ENCODE peak calls at places on chromosome 2, in ten cellular contexts. A, K, I, J, U, B, N, E, L and C are unnamed samples.

GRCh38 chr2:227853765-227854271 is 17.6 kb upstream of the DAW1 start:
- DNase-seq in A (no peak), K (no peak), I (no peak), J (no peak), U (no peak), B (no peak), N (no peak), E (no peak), L (no peak), C (no peak)

GRCh38 chr2:135913726-135914365 is 37.6 kb upstream of the MCM6 start:
- DNase-seq in A (peak; percentile 63), K (no peak), I (peak; percentile 73), J (peak; percentile 45), U (no peak), B (no peak), N (no peak), E (peak; percentile 66), L (no peak), C (peak; percentile 55)

GRCh38 chr2:85712849-85713612 is 18.9 kb downstream of the GNLY start:
- DNase-seq in A (peak; percentile 86), K (peak; percentile 78), I (no peak), J (peak; percentile 54), U (no peak), B (no peak), N (peak; percentile 88), E (peak; percentile 68), L (no peak), C (no peak)

GRCh38 chr2:11576398-11576797 is 42.6 kb downstream of the GREB1 start:
- DNase-seq in A (no peak), K (no peak), I (no peak), J (no peak), U (no peak), B (no peak), N (no peak), E (no peak), L (no peak), C (no peak)

GRCh38 chr2:239114119-239114581 is 266.3 kb downstream of the TWIST2 start:
- DNase-seq in A (peak; percentile 34), K (peak; percentile 28), I (no peak), J (no peak), U (no peak), B (no peak), N (no peak), E (peak; percentile 28), L (no peak), C (no peak)

GRCh38 chr2:123128951-123129350 is 896.1 kb upstream of the CNTNAP5 start:
- DNase-seq in A (no peak), K (no peak), I (no peak), J (no peak), U (no peak), B (no peak), N (no peak), E (no peak), L (no peak), C (no peak)

GRCh38 chr2:204018717-204019116 is 82.2 kb downstream of the ICOS start:
- DNase-seq in A (no peak), K (no peak), I (no peak), J (no peak), U (no peak), B (no peak), N (no peak), E (no peak), L (no peak), C (no peak)

GRCh38 chr2:12507295-12507694 is 209.4 kb upstream of the TRIB2 start:
- DNase-seq in A (peak; percentile 62), K (no peak), I (no peak), J (no peak), U (peak; percentile 71), B (peak; percentile 93), N (no peak), E (no peak), L (no peak), C (no peak)

GRCh38 chr2:157107460-157107859 is 150.0 kb upstream of the GALNT5 start:
- DNase-seq in A (no peak), K (no peak), I (no peak), J (no peak), U (no peak), B (no peak), N (no peak), E (no peak), L (no peak), C (no peak)

GRCh38 chr2:44245068-44245861 is 30.0 kb upstream of the SLC3A1 start:
- DNase-seq in A (no peak), K (no peak), I (no peak), J (peak; percentile 29), U (no peak), B (no peak), N (no peak), E (peak; percentile 56), L (no peak), C (no peak)

GRCh38 chr2:17309741-17310339 is 208.4 kb downstream of the RAD51AP2 start:
- DNase-seq in A (peak; percentile 68), K (no peak), I (peak; percentile 57), J (peak; percentile 81), U (no peak), B (no peak), N (no peak), E (peak; percentile 86), L (no peak), C (peak; percentile 77)

GRCh38 chr2:102106133-102106556 is 36.4 kb upstream of the IL1R1 start:
- DNase-seq in A (peak; percentile 95), K (no peak), I (no peak), J (peak; percentile 87), U (no peak), B (no peak), N (no peak), E (no peak), L (no peak), C (no peak)

GRCh38 chr2:85996591-85996990 is 107.8 kb upstream of the ST3GAL5 start:
- DNase-seq in A (no peak), K (no peak), I (no peak), J (no peak), U (peak; percentile 46), B (no peak), N (no peak), E (no peak), L (no peak), C (peak; percentile 12)

DNA sequence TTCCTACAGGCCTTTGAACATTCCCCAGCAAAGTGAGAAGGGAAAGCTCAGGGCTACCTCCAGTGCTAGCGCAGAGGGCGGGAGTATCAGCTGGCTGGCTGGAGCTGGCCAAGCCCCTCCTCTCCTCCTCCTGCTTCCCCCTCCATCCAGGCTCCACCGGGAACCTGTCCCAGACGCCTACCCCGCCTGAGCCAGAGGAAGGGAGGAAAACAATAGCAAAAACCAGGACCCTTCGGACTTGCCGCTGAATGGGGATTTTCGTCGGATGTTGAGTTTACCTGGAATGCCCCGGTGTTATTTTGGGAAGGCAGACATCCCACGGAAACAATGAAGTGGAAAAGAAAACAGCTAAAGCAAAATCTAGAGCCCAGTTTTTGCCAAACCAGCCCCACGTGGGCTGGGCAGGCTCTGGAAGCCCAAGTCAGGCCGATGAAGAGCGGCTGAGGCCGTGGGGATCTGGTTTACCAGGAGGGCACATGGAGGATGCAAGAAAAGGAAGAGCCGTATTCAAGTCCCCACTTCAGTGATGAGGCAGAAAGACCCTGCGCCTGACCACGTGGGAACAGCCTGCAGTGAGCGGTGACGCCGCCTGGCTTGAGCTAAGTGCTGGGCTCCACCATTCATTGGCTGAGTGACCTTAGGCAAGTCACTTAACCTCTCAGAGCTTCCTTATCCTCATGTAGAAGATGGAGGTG is 100.4 kb upstream of the LCLAT1 start:
- DNase-seq in A (no peak), K (peak; percentile 54), I (no peak), J (no peak), U (no peak), B (no peak), N (peak; percentile 92), E (peak; percentile 26), L (peak; percentile 75), C (no peak)
- H3K4me3 ChIP-seq in A (peak overlapping the region; percentile 1), K (no peak overlapping the region), I (no peak overlapping the region), J (no peak overlapping the region), U (no peak overlapping the region), B (no peak overlapping the region), N (peak overlapping the region; percentile 56), E (no peak overlapping the region), L (peak overlapping the region; percentile 33), C (no peak overlapping the region)

DNA sequence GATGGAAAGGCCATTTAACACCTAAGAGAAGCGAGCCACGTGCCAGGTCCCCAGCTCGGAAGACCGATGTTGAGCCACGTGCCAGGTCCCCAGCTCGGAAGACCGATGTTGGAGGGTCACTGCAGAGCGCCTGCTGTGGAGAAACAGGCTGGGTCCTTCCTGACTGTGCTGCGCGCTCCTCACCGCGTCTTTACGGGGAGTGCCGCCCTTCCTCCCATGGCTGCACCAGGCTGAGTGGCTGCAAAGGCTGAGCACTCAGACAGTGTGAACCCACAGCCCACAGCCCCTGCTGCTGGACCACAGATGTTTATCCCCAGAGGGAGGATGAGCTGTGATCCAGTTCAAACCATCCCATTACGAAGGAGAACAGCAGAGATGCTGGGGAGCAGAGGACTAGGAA is 55.7 kb downstream of the RTP5 start:
- DNase-seq in A (no peak), K (no peak), I (no peak), J (no peak), U (no peak), B (no peak), N (no peak), E (no peak), L (peak; percentile 11), C (no peak)
- H3K4me1 ChIP-seq in A (no peaks in the 10 kb centered on the region), K (no peaks in the 10 kb centered on the region), I (no peaks in the 10 kb centered on the region), J (no peaks in the 10 kb centered on the region), U (no peaks in the 10 kb centered on the region), B (no peaks in the 10 kb centered on the region), N (no peaks in the 10 kb centered on the region), E (no peaks in the 10 kb centered on the region), L (peaks cover 7% of the 10 kb centered on the region), C (no peaks in the 10 kb centered on the region)

GRCh38 chr2:219490186-219490585 is 8.5 kb upstream of the GMPPA start:
- DNase-seq in A (no peak), K (no peak), I (no peak), J (no peak), U (no peak), B (no peak), N (no peak), E (no peak), L (no peak), C (no peak)
- TF ChIP-seq CTCF in A (no peak), K (no peak), I (no peak), J (no peak), U (no peak), B (no peak), N (no peak), E (no peak), L (no peak), C (no peak)

GRCh38 chr2:24403168-24403850 is 43.0 kb upstream of the ITSN2 start:
- DNase-seq in A (no peak), K (no peak), I (no peak), J (no peak), U (no peak), B (no peak), N (no peak), E (no peak), L (no peak), C (no peak)

GRCh38 chr2:24400207-24400907 is 40.0 kb upstream of the ITSN2 start:
- DNase-seq in A (no peak), K (no peak), I (no peak), J (no peak), U (no peak), B (no peak), N (no peak), E (peak; percentile 14), L (no peak), C (no peak)

GRCh38 chr2:24399434-24400206 is 39.3 kb upstream of the ITSN2 start:
- DNase-seq in A (no peak), K (no peak), I (no peak), J (no peak), U (no peak), B (no peak), N (no peak), E (no peak), L (no peak), C (no peak)

GRCh38 chr2:24404582-24404981 is 44.2 kb upstream of the ITSN2 start:
- DNase-seq in A (peak; percentile 50), K (no peak), I (no peak), J (no peak), U (no peak), B (no peak), N (no peak), E (no peak), L (peak; percentile 44), C (no peak)

GRCh38 chr2:24402242-24403092 is 42.1 kb upstream of the ITSN2 start:
- DNase-seq in A (no peak), K (peak; percentile 26), I (no peak), J (no peak), U (no peak), B (no peak), N (no peak), E (no peak), L (no peak), C (no peak)
- H3K4me3 ChIP-seq in A (no peak overlapping the region), K (no peak overlapping the region), I (no peak overlapping the region), J (no peak overlapping the region), U (no peak overlapping the region), B (no peak overlapping the region), N (peak overlapping the region; percentile 36), E (no peak overlapping the region), L (peak overlapping the region; percentile 35), C (peak overlapping the region; percentile 28)